ENCODE peak calls at places on chromosome 2, in eight cellular contexts. N is stomach, Q is skeletal muscle cell, A is fibroblast of villous mesenchyme, U is fibroblast of lung, J is G401, K is non-pigmented ciliary epithelial cell, I is astrocyte of the spinal cord. V is an unnamed sample.
A peak's percentile ranks its signal among the peaks of the same experiment; 100 is the strongest.

GRCh38 chr2:119487434-119488244 is 36.6 kb downstream of the SCTR start:
- DNase-seq in J (no peak), N (peak; percentile 83), K (no peak), A (no peak), I (no peak), U (no peak), Q (no peak), V (no peak)

GRCh38 chr2:27856386-27856785 is 33.8 kb downstream of the RBKS start:
- DNase-seq in K (no peak), U (no peak), A (no peak), Q (no peak), J (no peak), I (no peak), N (no peak), V (no peak)

GRCh38 chr2:219832904-219833303 is 205.5 kb downstream of the SLC4A3 start:
- DNase-seq in J (no peak), N (no peak), I (no peak), Q (no peak), A (no peak), K (no peak), U (no peak), V (no peak)

GRCh38 chr2:174878537-174879147 is 114.4 kb upstream of the CHRNA1 start:
- DNase-seq in A (peak; percentile 69), J (peak; percentile 22), N (no peak), U (peak; percentile 76), I (peak; percentile 62), K (no peak), Q (peak; percentile 8), V (peak; percentile 28)

GRCh38 chr2:211722928-211723327 is 815.7 kb downstream of the ERBB4 start:
- DNase-seq in U (no peak), K (no peak), J (no peak), I (no peak), Q (no peak), N (no peak), A (no peak), V (no peak)

GRCh38 chr2:40406485-40407289 is 45.2 kb downstream of the SLC8A1 start:
- DNase-seq in Q (no peak), I (no peak), K (no peak), U (no peak), A (no peak), J (no peak), N (no peak), V (no peak)

GRCh38 chr2:129396980-129397599 is 582.4 kb upstream of the RAB6C start:
- DNase-seq in Q (peak; percentile 1), I (peak; percentile 6), K (no peak), N (no peak), U (peak; percentile 11), A (no peak), J (peak; percentile 57), V (peak; percentile 3)

GRCh38 chr2:36478332-36478738 is 119.6 kb downstream of the FEZ2 start:
- DNase-seq in K (peak; percentile 88), N (no peak), J (no peak), Q (peak; percentile 83), U (peak; percentile 64), I (peak; percentile 81), A (peak; percentile 77), V (peak; percentile 91)

GRCh38 chr2:176931588-176932563 is 280.7 kb upstream of the HNRNPA3 start:
- DNase-seq in J (no peak), Q (peak; percentile 41), K (peak; percentile 15), A (peak; percentile 55), U (peak; percentile 22), I (peak; percentile 34), N (no peak), V (peak; percentile 2)

GRCh38 chr2:199258291-199258690 is 199.4 kb downstream of the SATB2 start:
- DNase-seq in U (peak; percentile 9), J (no peak), A (no peak), I (no peak), N (no peak), Q (no peak), K (no peak), V (no peak)

GRCh38 chr2:48383055-48383454 is 146.9 kb upstream of the STON1 start:
- DNase-seq in N (no peak), I (no peak), Q (no peak), U (no peak), A (no peak), K (no peak), J (no peak), V (no peak)

GRCh38 chr2:227125506-227125905 is 38.5 kb downstream of the COL4A4 start:
- DNase-seq in I (no peak), N (no peak), Q (no peak), K (no peak), U (no peak), J (no peak), A (no peak), V (no peak)

GRCh38 chr2:101124684-101125366 is 26.4 kb downstream of the TBC1D8 start:
- DNase-seq in K (peak; percentile 27), A (peak; percentile 93), U (peak; percentile 66), Q (peak; percentile 73), I (peak; percentile 66), J (peak; percentile 55), N (peak; percentile 78), V (no peak)

GRCh38 chr2:51344886-51345285 is 313.0 kb upstream of the NRXN1 start:
- DNase-seq in A (no peak), I (peak; percentile 6), K (no peak), N (no peak), J (no peak), U (no peak), Q (no peak), V (no peak)

GRCh38 chr2:42813773-42814172 is 21.4 kb upstream of the HAAO start:
- DNase-seq in N (no peak), J (no peak), I (no peak), A (no peak), U (no peak), K (no peak), Q (no peak), V (no peak)

GRCh38 chr2:36560726-36561125 is 37.2 kb downstream of the FEZ2 start:
- DNase-seq in Q (no peak), K (no peak), J (no peak), N (no peak), I (no peak), A (no peak), U (no peak), V (no peak)

GRCh38 chr2:213022987-213023386 is 128.4 kb downstream of the IKZF2 start:
- DNase-seq in A (no peak), N (no peak), Q (no peak), K (no peak), U (no peak), J (no peak), I (no peak), V (no peak)

GRCh38 chr2:232459419-232460035 is 3.6 kb downstream of the ALPI start:
- DNase-seq in U (no peak), J (no peak), A (no peak), N (no peak), I (no peak), K (no peak), Q (no peak), V (no peak)

V was measured in astrocyte of the cerebellum.